ENCODE peak calls at places on chromosomes 12 and 14, in four cellular contexts. T is transverse colon, K is tibial nerve, O is A549. Z is an unnamed sample.

GRCh38 chr14:96762650-96763049 is 34.5 kb upstream of the VRK1 start:
- DNase-seq in K (no peak), O (peak), T (no peak), Z (no peak)

GRCh38 chr12:103677341-103677740 is 90.3 kb downstream of the STAB2 start:
- DNase-seq in T (peak), K (no peak), O (no peak), Z (no peak)

GRCh38 chr14:76576047-76576741 is 185.1 kb upstream of the VASH1 start:
- DNase-seq in K (no peak), T (no peak), O (no peak), Z (no peak)

GRCh38 chr12:12608557-12608957 is 3.1 kb upstream of the CREBL2 start:
- DNase-seq in K (no peak), T (no peak), O (peak), Z (no peak)

GRCh38 chr12:50246873-50247612 is 36.3 kb downstream of the LIMA1 start:
- DNase-seq in K (peak), O (peak), T (peak), Z (peak)

GRCh38 chr12:131096681-131097181 is 143.0 kb downstream of the ADGRD1 start:
- DNase-seq in O (no peak), T (no peak), K (peak), Z (peak)

GRCh38 chr14:38721822-38722431 is 381.1 kb downstream of the SEC23A start:
- DNase-seq in K (peak), O (peak), T (peak), Z (peak)

GRCh38 chr12:82694276-82694675 is 7.6 kb downstream of the TMTC2 start:
- DNase-seq in K (no peak), O (no peak), T (no peak), Z (no peak)

GRCh38 chr14:99809376-99809775 is 16.2 kb downstream of the EML1 start:
- DNase-seq in T (peak), K (peak), O (no peak), Z (peak)

GRCh38 chr14:49464885-49465284 is 121.3 kb downstream of the RPS29 start:
- DNase-seq in T (no peak), K (no peak), O (peak), Z (no peak)

GRCh38 chr12:6699259-6699988 is 1.2 kb downstream of the PIANP start:
- DNase-seq in T (no peak), O (no peak), K (no peak), Z (no peak)

GRCh38 chr14:33348510-33348909 is 409.8 kb downstream of the NPAS3 start:
- DNase-seq in O (no peak), K (no peak), T (no peak), Z (no peak)

GRCh38 chr12:70692681-70693288 is 55.6 kb upstream of the PTPRB start:
- DNase-seq in O (peak), T (no peak), K (no peak), Z (no peak)

GRCh38 chr14:100747021-100747586 is 20.4 kb downstream of the DLK1 start:
- DNase-seq in K (no peak), T (no peak), O (peak), Z (no peak)

GRCh38 chr12:100820314-100820713 is 25.7 kb downstream of the ANO4 start:
- DNase-seq in O (no peak), K (no peak), T (no peak), Z (no peak)

GRCh38 chr14:24329736-24330135 is 5.1 kb downstream of the ADCY4 start:
- DNase-seq in O (no peak), K (no peak), T (peak), Z (no peak)

GRCh38 chr14:89011727-89012271 is 187.3 kb downstream of the TTC8 start:
- DNase-seq in O (no peak), T (no peak), K (no peak), Z (no peak)

GRCh38 chr12:127928178-127928577 is 338.8 kb upstream of the TMEM132C start:
- DNase-seq in K (no peak), O (no peak), T (no peak), Z (no peak)

GRCh38 chr14:37813746-37814145 is 218.3 kb downstream of the TTC6 start:
- DNase-seq in K (no peak), T (no peak), O (no peak), Z (no peak)

GRCh38 chr12:40726366-40726765 is 34.1 kb downstream of the CNTN1 start:
- DNase-seq in T (no peak), O (no peak), K (no peak), Z (no peak)

GRCh38 chr12:20463920-20464524 is 95.7 kb downstream of the PDE3A start:
- DNase-seq in K (no peak), O (peak), T (no peak), Z (no peak)

GRCh38 chr12:108701779-108702435 is 29.4 kb downstream of the CORO1C start:
- DNase-seq in T (no peak), O (no peak), K (no peak), Z (no peak)
- TF ChIP-seq EP300 in T (no peak), O (no peak), K (no peak), Z (no peak)

GRCh38 chr14:53006931-53007330 is 56.1 kb upstream of the FERMT2 start:
- DNase-seq in O (no peak), K (no peak), T (no peak), Z (no peak)

GRCh38 chr14:53010193-53010592 is 59.3 kb upstream of the FERMT2 start:
- DNase-seq in T (no peak), K (no peak), O (no peak), Z (no peak)

GRCh38 chr14:53016919-53017318 is 66.1 kb upstream of the FERMT2 start:
- DNase-seq in K (no peak), O (no peak), T (no peak), Z (no peak)

GRCh38 chr14:53016491-53016890 is 65.6 kb upstream of the FERMT2 start:
- DNase-seq in O (no peak), K (no peak), T (no peak), Z (no peak)

DNA sequence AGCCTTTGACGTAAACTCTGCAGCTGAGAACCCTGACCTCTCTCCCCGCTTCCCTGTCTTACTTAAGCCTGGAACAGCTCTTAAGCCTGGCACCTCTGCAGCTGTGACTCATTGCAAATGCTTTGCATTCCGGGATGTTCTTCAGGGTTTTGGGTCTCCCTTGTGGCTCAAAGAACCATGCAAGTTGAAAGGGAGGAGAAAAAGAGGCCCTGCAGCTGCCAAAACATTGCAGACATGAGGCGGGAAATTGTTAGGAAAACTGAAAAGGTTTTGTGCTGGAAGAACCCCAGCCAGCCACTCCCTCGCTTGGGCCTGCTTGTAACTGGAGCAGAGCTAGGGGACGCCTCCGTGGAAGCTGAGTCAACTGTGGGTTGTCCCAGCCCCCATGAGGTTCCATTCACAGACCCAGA is 60.2 kb upstream of the FERMT2 start:
- DNase-seq in O (peak), T (peak), K (peak), Z (peak)
- TF ChIP-seq EP300 in O (no peak), T (no peak), K (peak), Z (no peak)

GRCh38 chr12:331287-331686 is 57.8 kb downstream of the KDM5A start:
- DNase-seq in T (no peak), K (no peak), O (no peak), Z (no peak)

GRCh38 chr12:323507-323906 is 60.9 kb upstream of the SLC6A13 start:
- DNase-seq in K (no peak), T (no peak), O (no peak), Z (no peak)

GRCh38 chr12:321606-322326 is 59.1 kb upstream of the SLC6A13 start:
- DNase-seq in T (no peak), K (no peak), O (no peak), Z (no peak)

DNA sequence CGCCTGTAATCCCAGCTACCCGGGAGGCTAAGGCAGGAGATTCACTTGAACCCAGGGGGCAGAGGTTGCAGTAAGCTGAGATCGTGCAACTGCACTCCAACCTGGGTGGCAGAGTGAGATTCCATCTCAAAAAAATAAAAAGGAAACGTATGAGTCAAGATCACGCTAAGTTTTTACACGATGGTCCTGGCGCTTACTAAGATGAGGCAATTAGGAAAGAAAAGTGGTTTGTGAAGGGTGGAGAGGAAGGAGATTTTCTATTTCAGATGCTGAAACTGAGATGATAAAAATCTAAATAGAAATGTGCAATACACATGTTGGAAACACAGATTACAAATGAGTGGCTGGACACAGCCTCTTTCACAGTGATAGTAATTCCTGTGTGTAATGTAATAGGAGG is 63.2 kb downstream of the KDM5A start:
- DNase-seq in K (no peak), O (no peak), T (no peak), Z (no peak)
- TF ChIP-seq EP300 in K (no peak), O (no peak), T (no peak), Z (no peak)

GRCh38 chr12:105508096-105508495 is 177.6 kb downstream of the C12orf75 start:
- DNase-seq in O (no peak), T (no peak), K (no peak), Z (no peak)

GRCh38 chr12:105510526-105510925 is 180.0 kb downstream of the C12orf75 start:
- DNase-seq in O (no peak), K (no peak), T (no peak), Z (no peak)

GRCh38 chr12:105504286-105504685 is 173.8 kb downstream of the C12orf75 start:
- DNase-seq in O (no peak), T (no peak), K (no peak), Z (no peak)

GRCh38 chr12:105507311-105508035 is 177.0 kb downstream of the C12orf75 start:
- DNase-seq in T (no peak), O (no peak), K (no peak), Z (no peak)

DNA sequence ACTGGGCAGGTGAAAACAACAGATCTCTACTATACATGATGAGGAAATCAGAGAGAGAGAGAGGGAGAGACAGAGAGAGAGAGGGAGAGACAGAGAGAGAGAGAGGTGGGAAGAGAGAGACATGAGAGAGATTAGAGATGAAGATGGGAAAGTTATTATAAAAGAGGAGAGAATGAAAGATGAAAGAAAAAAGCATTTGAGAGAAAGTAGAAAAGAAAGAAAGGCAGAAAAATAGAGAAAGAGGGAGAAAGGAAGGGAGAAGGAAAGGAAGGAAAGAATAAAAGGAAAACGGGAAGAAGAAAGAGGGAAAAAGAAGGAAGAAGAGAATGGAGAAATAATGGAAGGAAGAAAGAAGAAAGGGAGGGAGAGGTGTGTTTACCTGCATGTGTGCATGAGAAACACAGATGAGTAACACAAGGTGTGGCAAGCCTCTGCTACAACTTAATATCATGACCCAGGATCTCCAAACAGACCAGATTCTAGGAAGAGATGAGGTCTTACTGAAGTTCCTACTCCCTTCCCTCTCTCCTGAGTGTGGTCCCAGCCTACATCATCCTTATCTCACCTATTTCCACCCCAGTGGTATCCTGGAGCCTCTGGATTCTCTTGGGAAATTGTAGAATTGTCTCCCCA is 176.3 kb downstream of the C12orf75 start:
- DNase-seq in O (no peak), T (no peak), K (no peak), Z (no peak)
- TF ChIP-seq EP300 in O (no peak), T (no peak), K (no peak), Z (no peak)

GRCh38 chr14:90444077-90444696 is 47.4 kb downstream of the CALM1 start:
- DNase-seq in O (no peak), K (no peak), T (no peak), Z (no peak)
- TF ChIP-seq EP300 in O (no peak), K (no peak), T (no peak), Z (no peak)

DNA sequence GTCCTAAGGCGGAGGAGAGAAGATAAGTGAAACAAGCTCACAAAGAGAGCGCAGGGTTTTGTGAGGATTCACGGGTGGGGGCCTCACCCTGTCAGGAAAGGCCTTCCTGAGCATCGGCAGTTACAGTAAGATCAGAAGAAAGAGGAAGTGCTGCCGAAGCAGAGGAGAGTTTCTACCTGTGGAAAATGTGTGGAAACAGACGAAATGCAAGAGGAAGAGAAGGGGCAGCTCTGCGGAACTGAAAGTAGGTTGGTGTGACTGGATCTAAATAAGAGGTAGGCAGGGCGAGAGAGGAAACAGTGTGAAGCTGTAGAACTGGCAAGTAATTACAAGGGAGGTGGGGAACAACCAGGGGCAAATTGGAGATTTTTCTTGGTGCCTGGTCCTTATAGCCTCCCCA is 2.7 kb downstream of the GPR68 start:
- DNase-seq in K (no peak), O (no peak), T (no peak), Z (no peak)
- TF ChIP-seq EP300 in K (no peak), O (no peak), T (no peak), Z (no peak)

DNA sequence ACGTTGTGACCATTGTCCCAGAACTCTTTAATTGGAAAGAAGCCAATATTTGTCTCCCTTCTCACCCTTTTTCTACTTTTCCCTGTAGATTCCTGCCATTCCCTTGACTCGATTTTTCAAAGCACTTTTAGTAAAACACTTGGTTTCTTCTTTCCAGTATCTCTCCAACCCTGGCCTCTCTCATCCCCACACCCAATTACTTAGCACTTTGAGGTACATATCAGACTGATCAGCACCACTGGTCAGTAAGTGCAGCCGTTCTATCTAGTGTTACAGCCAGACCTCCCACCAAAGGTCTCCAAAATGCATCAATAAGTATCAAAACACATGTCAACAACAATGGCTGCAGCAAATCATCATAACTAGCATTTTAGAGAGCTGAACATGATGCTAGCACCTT is 141.9 kb downstream of the BTG1 start:
- DNase-seq in O (no peak), T (no peak), K (no peak), Z (no peak)
- TF ChIP-seq EP300 in O (no peak), T (no peak), K (no peak), Z (no peak)

DNA sequence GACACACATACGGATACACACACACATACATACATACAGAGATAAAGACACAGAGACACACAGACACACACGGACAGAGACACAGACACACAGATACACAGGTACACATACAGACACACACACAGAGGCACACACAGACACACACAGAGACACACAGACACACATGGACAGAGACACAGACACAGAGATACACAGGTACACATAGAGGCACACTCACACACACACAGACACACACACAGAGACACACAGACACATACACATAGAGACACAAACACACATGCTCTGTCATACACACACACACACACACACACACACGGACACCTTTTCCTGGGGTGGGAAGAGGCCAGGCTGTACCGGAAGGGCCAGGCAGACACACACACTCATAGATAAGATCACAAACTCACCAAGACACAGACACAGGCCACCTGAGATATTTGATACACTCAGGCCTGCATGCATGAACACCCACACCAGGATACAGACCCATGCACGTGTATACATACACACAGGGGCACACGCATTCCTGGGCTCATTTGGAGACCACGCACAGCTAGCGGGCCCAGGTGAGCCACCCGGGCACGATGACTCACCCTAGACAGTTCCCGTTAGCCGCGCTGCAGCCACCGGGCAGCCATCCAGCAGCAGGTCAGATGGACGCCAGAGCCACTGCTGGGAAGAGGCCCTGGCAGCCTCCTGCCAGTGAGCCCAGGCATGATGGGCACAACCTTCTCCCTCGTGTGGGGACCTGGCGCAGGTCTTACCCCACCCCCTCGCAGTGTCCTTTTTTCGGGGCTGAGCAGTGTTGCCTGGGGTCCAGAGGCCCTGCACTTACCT is 1.8 kb upstream of the AHNAK2 start:
- DNase-seq in O (no peak), K (no peak), T (no peak), Z (peak)
- TF ChIP-seq EP300 in O (no peak), K (no peak), T (peak), Z (no peak)

GRCh38 chr12:56877195-56878009 is 56.8 kb downstream of the SDR9C7 start:
- DNase-seq in K (no peak), O (no peak), T (no peak), Z (no peak)
- TF ChIP-seq EP300 in K (no peak), O (no peak), T (no peak), Z (no peak)

Z was measured in ovary.